ENCODE peak calls at places on chromosomes 13 and 19, in five cellular contexts. T, Q, K, Z and G are unnamed samples.
A peak's percentile ranks its signal among the peaks of the same experiment; 100 is the strongest.

GRCh38 chr13:39597828-39598227 is 5.2 kb downstream of the LHFPL6 start:
- DNase-seq in Z (no peak), Q (no peak), K (peak; percentile 46), T (no peak), G (no peak)

GRCh38 chr13:39148513-39148961 is 110.3 kb downstream of the NHLRC3 start:
- DNase-seq in Q (peak; percentile 94), T (no peak), K (peak; percentile 90), Z (no peak), G (no peak)

GRCh38 chr19:48417436-48417835 is 24.0 kb downstream of the GRIN2D start:
- DNase-seq in Z (no peak), T (no peak), K (no peak), Q (no peak), G (no peak)

GRCh38 chr13:92826197-92826596 is 400.4 kb upstream of the GPC6 start:
- DNase-seq in Q (no peak), Z (no peak), K (peak; percentile 65), T (no peak), G (no peak)

GRCh38 chr13:94329277-94329676 is 150.2 kb downstream of the DCT start:
- DNase-seq in K (peak; percentile 82), Q (no peak), Z (no peak), T (no peak), G (no peak)

GRCh38 chr19:8575467-8575997 is 1.7 kb downstream of the MYO1F start:
- DNase-seq in K (peak; percentile 53), Q (peak; percentile 12), Z (no peak), T (no peak), G (no peak)

GRCh38 chr13:100173203-100173602 is 84.3 kb downstream of the PCCA start:
- DNase-seq in K (no peak), Z (no peak), Q (no peak), T (no peak), G (no peak)

GRCh38 chr13:106099765-106100164 is 435.7 kb downstream of the EFNB2 start:
- DNase-seq in T (peak; percentile 13), Q (no peak), Z (no peak), K (no peak), G (no peak)

GRCh38 chr13:50365300-50365682 is 350.0 kb downstream of the KCNRG start:
- DNase-seq in T (no peak), Q (peak; percentile 79), K (peak; percentile 39), Z (no peak), G (no peak)

GRCh38 chr19:16200776-16201391 is 3.2 kb downstream of the AP1M1 start:
- DNase-seq in K (no peak), Z (no peak), Q (no peak), T (no peak), G (no peak)

GRCh38 chr13:73216381-73216831 is 157.6 kb downstream of the KLF5 start:
- DNase-seq in Z (no peak), T (no peak), K (no peak), Q (no peak), G (no peak)

GRCh38 chr13:33524086-33524485 is 238.5 kb upstream of the STARD13 start:
- DNase-seq in Q (no peak), T (no peak), K (peak; percentile 89), Z (no peak), G (no peak)

GRCh38 chr13:113474179-113474578 is 16.3 kb downstream of the DCUN1D2 start:
- DNase-seq in T (no peak), K (peak; percentile 95), Q (no peak), Z (no peak), G (no peak)

GRCh38 chr19:5578094-5578846 is 10.5 kb upstream of the TINCR start:
- DNase-seq in Z (no peak), K (peak; percentile 56), T (peak; percentile 87), Q (peak; percentile 33), G (peak; percentile 77)

GRCh38 chr19:46614114-46614701 is 10.7 kb downstream of the PTGIR start:
- DNase-seq in Q (peak; percentile 52), K (peak; percentile 87), Z (peak; percentile 85), T (peak; percentile 93), G (peak; percentile 91)

GRCh38 chr19:46617566-46618079 is 7.3 kb downstream of the PTGIR start:
- DNase-seq in Z (no peak), Q (no peak), K (no peak), T (no peak), G (no peak)

GRCh38 chr19:46615966-46616365 is 8.9 kb downstream of the PTGIR start:
- DNase-seq in Z (no peak), T (no peak), Q (no peak), K (no peak), G (no peak)

GRCh38 chr19:46618670-46619231 is 6.1 kb downstream of the PTGIR start:
- DNase-seq in Z (no peak), Q (no peak), T (no peak), K (peak; percentile 76), G (no peak)

GRCh38 chr19:46616631-46617322 is 8.1 kb downstream of the PTGIR start:
- DNase-seq in Q (peak; percentile 40), Z (no peak), K (peak; percentile 82), T (peak; percentile 45), G (peak; percentile 78)
- TF ChIP-seq CTCF in Q (peak; percentile 87), Z (peak; percentile 58), K (peak; percentile 39), T (peak; percentile 57), G (peak; percentile 55)

DNA sequence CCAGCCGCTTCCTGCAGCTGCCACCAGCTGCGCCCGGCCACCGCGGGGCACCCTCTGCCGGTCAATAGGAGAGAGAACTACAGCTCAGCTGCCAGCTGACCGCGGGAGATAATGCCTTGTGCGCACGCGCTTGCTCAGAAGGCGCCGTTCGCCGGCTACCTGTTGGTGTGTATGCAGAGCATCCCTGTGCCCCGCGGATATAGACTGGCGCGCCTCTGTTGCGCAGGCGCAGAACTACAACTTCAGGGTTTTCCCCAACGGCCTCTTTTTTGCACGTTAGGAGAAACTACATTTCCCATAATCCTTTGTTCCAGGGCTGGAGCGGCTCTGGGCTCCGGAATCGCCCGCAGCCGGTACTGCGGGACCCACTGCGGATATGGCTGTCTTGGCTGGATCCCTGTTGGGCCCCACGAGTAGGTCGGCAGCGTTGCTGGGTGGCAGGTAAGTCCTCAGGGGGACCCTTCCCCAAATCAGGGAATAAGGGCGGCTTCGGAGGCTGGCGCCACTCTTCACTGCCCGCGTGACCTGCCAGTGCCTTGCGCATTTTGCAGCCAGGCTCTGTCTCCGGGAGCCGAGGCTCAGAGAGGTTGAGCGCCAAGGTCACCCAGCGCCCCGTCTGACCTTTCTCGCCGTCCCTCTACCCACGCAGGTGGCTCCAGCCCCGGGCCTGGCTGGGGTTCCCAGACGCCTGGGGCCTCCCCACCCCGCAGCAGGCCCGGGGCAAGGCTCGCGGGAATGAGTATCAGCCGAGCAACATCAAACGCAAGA is at the start of gene MRPL34:
- DNase-seq in K (peak; percentile 99), T (peak; percentile 88), Z (peak; percentile 95), Q (peak; percentile 99), G (peak; percentile 77)
- TF ChIP-seq CTCF in K (peak; percentile 72), T (peak; percentile 80), Z (peak; percentile 71), Q (peak; percentile 94), G (peak; percentile 59)

DNA sequence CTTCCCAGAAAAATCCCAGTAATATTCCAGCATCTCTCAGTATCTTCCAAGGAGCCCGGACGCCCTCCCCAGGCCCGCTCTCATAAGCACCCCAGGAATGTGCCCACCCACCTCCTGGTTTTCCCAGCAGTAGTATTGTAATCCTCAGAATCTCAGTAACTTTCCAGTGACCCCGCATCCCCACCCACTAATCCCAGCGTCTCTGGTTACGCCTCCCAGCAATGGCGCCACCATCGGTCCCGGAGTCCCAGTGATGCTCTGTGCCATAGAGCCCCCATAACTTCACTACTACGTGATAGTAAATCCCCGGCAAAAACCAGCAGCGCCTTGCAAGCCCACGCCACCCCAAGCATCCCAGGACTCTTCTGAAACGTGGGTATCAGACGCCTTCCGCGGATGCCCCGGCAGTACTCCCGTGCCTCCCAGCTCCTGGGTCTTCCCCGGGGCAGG is 961 bp upstream of the PNPLA6 start:
- DNase-seq in T (peak; percentile 37), K (peak; percentile 75), Q (peak; percentile 43), Z (peak; percentile 84), G (no peak)
- TF ChIP-seq CTCF in T (no peak), K (peak; percentile 24), Q (no peak), Z (peak; percentile 29), G (peak; percentile 34)

DNA sequence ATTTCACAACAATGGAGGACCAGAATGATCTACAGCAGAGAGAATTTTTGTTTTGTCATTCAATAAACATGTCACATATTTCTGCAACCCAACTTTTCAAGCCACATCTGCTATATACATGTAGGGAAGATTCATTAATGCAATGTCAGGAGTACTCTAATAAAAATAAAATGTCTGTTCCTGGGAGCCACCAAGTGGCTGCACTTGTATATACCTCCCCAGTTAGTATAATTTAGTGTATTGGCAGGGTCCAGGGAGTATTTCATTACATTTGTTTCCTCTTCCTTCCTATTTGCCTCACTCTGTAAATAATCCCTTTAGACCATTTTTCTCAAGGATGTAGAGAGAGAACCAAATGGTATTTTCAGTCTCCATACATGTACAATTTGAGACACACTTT is 1169.0 kb downstream of the DIAPH3 start:
- DNase-seq in T (no peak), Z (no peak), Q (no peak), K (no peak), G (no peak)
- TF ChIP-seq CTCF in T (peak; percentile 46), Z (peak; percentile 22), Q (no peak), K (peak; percentile 8), G (peak; percentile 23)

DNA sequence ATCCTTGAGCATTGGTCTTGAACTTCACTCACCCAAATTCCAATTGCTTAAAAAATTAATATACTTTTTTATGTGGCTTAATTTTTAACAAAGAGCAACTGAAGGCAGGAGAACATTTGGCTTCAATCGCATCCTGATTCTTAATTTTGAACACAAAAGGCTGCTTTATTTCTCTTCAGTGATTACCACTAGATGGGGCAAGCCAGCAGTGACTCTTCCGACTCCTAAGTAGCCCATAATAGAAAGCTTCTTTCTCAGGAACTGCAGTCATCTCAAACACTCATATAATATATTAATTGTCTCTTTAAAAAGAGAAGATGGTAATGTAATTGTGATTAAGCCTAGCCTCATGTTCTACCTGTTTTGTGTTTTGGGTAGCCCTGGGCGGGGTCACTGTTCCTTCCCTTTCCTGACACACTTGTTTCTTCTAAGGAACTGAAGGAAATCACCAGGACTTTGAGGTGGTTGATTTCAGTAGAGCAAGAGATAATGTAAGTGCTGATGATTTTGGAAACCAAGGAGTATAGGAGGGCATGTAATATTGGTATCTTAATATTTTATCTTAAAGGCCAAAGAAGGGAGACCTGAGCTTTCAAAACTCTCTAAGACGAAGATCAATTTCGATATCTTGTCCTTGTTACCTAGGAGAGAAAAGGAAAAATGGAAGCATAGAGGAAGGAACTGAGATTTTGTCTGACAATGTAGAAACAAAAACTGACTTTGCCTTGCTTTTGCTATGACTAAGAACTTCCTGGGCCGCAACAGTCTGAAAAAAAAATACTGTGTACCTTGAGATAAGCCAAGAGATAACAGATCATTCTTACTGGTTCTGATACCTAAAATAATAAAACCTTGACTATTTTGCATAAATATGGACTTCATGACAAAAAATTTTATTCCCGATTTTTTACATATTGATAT is 73.1 kb downstream of the TNFSF13B start:
- DNase-seq in T (no peak), Z (no peak), Q (peak; percentile 40), K (peak; percentile 42), G (no peak)
- TF ChIP-seq CTCF in T (peak; percentile 69), Z (peak; percentile 71), Q (peak; percentile 50), K (peak; percentile 58), G (peak; percentile 45)